ENCODE peak calls at places on chromosomes 13 and 19, in ten cellular contexts. X, A, L, H, I, J, U, Z, D and N are unnamed samples.

GRCh38 chr13:97108535-97108910 is 113.6 kb upstream of the MBNL2 start:
- DNase-seq in X (no peak), A (peak; percentile 70), L (no peak), H (no peak), I (no peak), J (peak; percentile 25), U (no peak), Z (no peak), D (no peak), N (no peak)

GRCh38 chr19:5983367-5983955 is 5.5 kb upstream of the RANBP3 start:
- DNase-seq in X (no peak), A (no peak), L (no peak), H (no peak), I (no peak), J (no peak), U (no peak), Z (no peak), D (no peak), N (no peak)

GRCh38 chr19:10565567-10566407 is at the start of gene KRI1:
- DNase-seq in X (peak; percentile 96), A (peak; percentile 99), L (peak; percentile 99), H (peak; percentile 95), I (peak; percentile 99), J (peak; percentile 87), U (peak; percentile 99), Z (peak; percentile 99), D (peak; percentile 87), N (peak; percentile 98)

GRCh38 chr19:17555929-17556813 is 722 bp downstream of the COLGALT1 start:
- DNase-seq in X (peak; percentile 52), A (peak; percentile 43), L (peak; percentile 76), H (no peak), I (peak; percentile 90), J (no peak), U (no peak), Z (no peak), D (no peak), N (peak; percentile 83)

GRCh38 chr19:50719566-50719965 is at the start of gene SHANK1:
- DNase-seq in X (no peak), A (no peak), L (no peak), H (no peak), I (no peak), J (no peak), U (no peak), Z (no peak), D (no peak), N (no peak)

GRCh38 chr19:30393046-30393445 is 20.9 kb downstream of the ZNF536 start:
- DNase-seq in X (no peak), A (no peak), L (no peak), H (no peak), I (no peak), J (no peak), U (no peak), Z (no peak), D (no peak), N (no peak)

GRCh38 chr13:51697181-51697580 is 106.8 kb downstream of the DHRS12 start:
- DNase-seq in X (no peak), A (no peak), L (peak; percentile 66), H (no peak), I (no peak), J (no peak), U (no peak), Z (no peak), D (no peak), N (no peak)

GRCh38 chr19:49333426-49334288 is 1.5 kb upstream of the CD37 start:
- DNase-seq in X (no peak), A (no peak), L (peak; percentile 65), H (peak; percentile 52), I (peak; percentile 69), J (no peak), U (peak; percentile 65), Z (peak; percentile 53), D (no peak), N (no peak)

GRCh38 chr13:83151308-83151660 is 731.0 kb downstream of the SLITRK1 start:
- DNase-seq in X (no peak), A (no peak), L (no peak), H (no peak), I (no peak), J (no peak), U (no peak), Z (no peak), D (no peak), N (no peak)

GRCh38 chr13:74288361-74288911 is 154.2 kb upstream of the KLF12 start:
- DNase-seq in X (peak; percentile 1), A (no peak), L (no peak), H (peak; percentile 6), I (peak; percentile 60), J (no peak), U (peak; percentile 4), Z (no peak), D (no peak), N (peak; percentile 19)

GRCh38 chr19:2507109-2507508 is 31.2 kb downstream of the GADD45B start:
- DNase-seq in X (peak; percentile 57), A (peak; percentile 89), L (peak; percentile 75), H (no peak), I (no peak), J (peak; percentile 53), U (peak; percentile 12), Z (no peak), D (no peak), N (no peak)

GRCh38 chr19:35484637-35485036 is 5.6 kb downstream of the KRTDAP start:
- DNase-seq in X (no peak), A (no peak), L (no peak), H (no peak), I (no peak), J (no peak), U (no peak), Z (no peak), D (no peak), N (no peak)

GRCh38 chr19:31141301-31141700 is 207.9 kb downstream of the TSHZ3 start:
- DNase-seq in X (no peak), A (no peak), L (no peak), H (no peak), I (no peak), J (no peak), U (no peak), Z (no peak), D (no peak), N (no peak)

GRCh38 chr19:46080561-46080960 is 39.8 kb upstream of the IGFL4 start:
- DNase-seq in X (peak; percentile 28), A (peak; percentile 50), L (no peak), H (no peak), I (no peak), J (peak; percentile 77), U (no peak), Z (no peak), D (no peak), N (no peak)

GRCh38 chr13:42174344-42175162 is 97.4 kb upstream of the AKAP11 start:
- DNase-seq in X (no peak), A (no peak), L (no peak), H (no peak), I (no peak), J (no peak), U (no peak), Z (no peak), D (no peak), N (peak; percentile 11)

GRCh38 chr13:40787062-40787461 is 2.3 kb upstream of the SLC25A15 start:
- DNase-seq in X (no peak), A (no peak), L (no peak), H (no peak), I (no peak), J (no peak), U (no peak), Z (no peak), D (no peak), N (no peak)

GRCh38 chr19:31517466-31518180 is 168.4 kb upstream of the TSHZ3 start:
- DNase-seq in X (no peak), A (no peak), L (no peak), H (no peak), I (no peak), J (no peak), U (no peak), Z (no peak), D (no peak), N (no peak)

GRCh38 chr13:112693831-112694497 is 4.1 kb downstream of the ATP11A start:
- DNase-seq in X (no peak), A (peak; percentile 22), L (peak; percentile 60), H (no peak), I (no peak), J (no peak), U (no peak), Z (no peak), D (no peak), N (no peak)

GRCh38 chr13:26664942-26665341 is 95.6 kb downstream of the GPR12 start:
- DNase-seq in X (no peak), A (no peak), L (no peak), H (no peak), I (no peak), J (no peak), U (no peak), Z (no peak), D (no peak), N (no peak)

GRCh38 chr19:41161903-41162302 is 31.1 kb upstream of the CYP2S1 start:
- DNase-seq in X (no peak), A (peak; percentile 21), L (no peak), H (no peak), I (no peak), J (no peak), U (no peak), Z (no peak), D (no peak), N (peak; percentile 24)

GRCh38 chr13:26965976-26966375 is 205.4 kb upstream of the GPR12 start:
- DNase-seq in X (no peak), A (no peak), L (no peak), H (no peak), I (no peak), J (peak; percentile 76), U (no peak), Z (no peak), D (no peak), N (peak; percentile 76)

GRCh38 chr13:76239031-76239680 is 603.0 kb downstream of the LMO7 start:
- DNase-seq in X (no peak), A (no peak), L (no peak), H (no peak), I (no peak), J (no peak), U (no peak), Z (no peak), D (no peak), N (no peak)

GRCh38 chr13:40193290-40194203 is 472.9 kb downstream of the FOXO1 start:
- DNase-seq in X (no peak), A (no peak), L (peak; percentile 88), H (no peak), I (no peak), J (no peak), U (no peak), Z (no peak), D (no peak), N (no peak)

GRCh38 chr19:50020481-50020880 is 4.7 kb downstream of the VRK3 start:
- DNase-seq in X (no peak), A (peak; percentile 40), L (no peak), H (no peak), I (no peak), J (no peak), U (no peak), Z (no peak), D (no peak), N (no peak)

GRCh38 chr13:98998831-98999634 is 21.2 kb upstream of the DOCK9 start:
- DNase-seq in X (no peak), A (no peak), L (no peak), H (no peak), I (no peak), J (no peak), U (peak; percentile 9), Z (no peak), D (no peak), N (peak; percentile 53)

GRCh38 chr13:98311200-98311548 is 134.1 kb upstream of the RNF113B start:
- DNase-seq in X (no peak), A (no peak), L (no peak), H (no peak), I (no peak), J (no peak), U (no peak), Z (no peak), D (no peak), N (no peak)

GRCh38 chr19:41083516-41083915 is 4.7 kb upstream of the CYP2A13 start:
- DNase-seq in X (peak; percentile 75), A (peak; percentile 93), L (no peak), H (no peak), I (no peak), J (no peak), U (no peak), Z (no peak), D (no peak), N (no peak)

GRCh38 chr19:51398096-51398704 is 7.8 kb upstream of the C19orf84 start:
- DNase-seq in X (no peak), A (peak; percentile 59), L (no peak), H (no peak), I (no peak), J (no peak), U (no peak), Z (no peak), D (no peak), N (peak; percentile 74)